ENCODE peak calls at places on chromosomes 11 and 22, in four cellular contexts. X is AG04450, Y is NCI-H1694 treated with DMSO at 0.1 percent for 48 hours, Z is GM12865. J is an unnamed sample.
A peak's percentile ranks its signal among the peaks of the same experiment; 100 is the strongest.

GRCh38 chr22:36928826-36929535 is 15.6 kb downstream of the CSF2RB start:
- DNase-seq in Z (no peak), Y (no peak), X (no peak), J (no peak)

GRCh38 chr11:61966673-61967176 is 709 bp downstream of the FTH1 start:
- DNase-seq in Y (no peak), Z (peak; percentile 45), X (no peak), J (no peak)

GRCh38 chr22:40714514-40714966 is 35.3 kb downstream of the MCHR1 start:
- DNase-seq in Z (no peak), Y (no peak), X (peak; percentile 34), J (no peak)

GRCh38 chr11:63931045-63931444 is 7.8 kb upstream of the NAA40 start:
- DNase-seq in Y (no peak), Z (no peak), X (no peak), J (no peak)

GRCh38 chr11:85821636-85822035 is 10.7 kb upstream of the SYTL2 start:
- DNase-seq in Z (no peak), Y (no peak), X (no peak), J (no peak)

GRCh38 chr11:18578975-18579598 is 9.4 kb downstream of the UEVLD start:
- DNase-seq in Z (peak; percentile 23), Y (no peak), X (no peak), J (no peak)

GRCh38 chr22:30753701-30754100 is 59.0 kb downstream of the OSBP2 start:
- DNase-seq in X (no peak), Y (no peak), Z (no peak), J (no peak)

GRCh38 chr22:48690583-48691317 is 1136.9 kb downstream of the BRD1 start:
- DNase-seq in Z (no peak), X (no peak), Y (no peak), J (no peak)